ENCODE peak calls at places on chromosomes 2 and 18, in four cellular contexts. O is HepG2, Q is GM12878, I is K562. S is an unnamed sample.

GRCh38 chr2:193556766-193557470 is 1362.2 kb upstream of the TMEFF2 start:
- DNase-seq in O (no peak), Q (no peak), I (peak; percentile 4), S (no peak)

GRCh38 chr2:25856377-25856776 is 21.9 kb downstream of the ASXL2 start:
- DNase-seq in O (no peak), Q (no peak), I (peak; percentile 23), S (peak; percentile 70)

GRCh38 chr2:37934591-37935513 is 9.8 kb downstream of the RMDN2 start:
- DNase-seq in O (no peak), Q (peak; percentile 41), I (no peak), S (no peak)

GRCh38 chr18:3055201-3055600 is 42.3 kb upstream of the LPIN2 start:
- DNase-seq in O (no peak), Q (no peak), I (no peak), S (no peak)

GRCh38 chr18:8689431-8689830 is 15.9 kb upstream of the MTCL1 start:
- DNase-seq in O (no peak), Q (no peak), I (no peak), S (no peak)

GRCh38 chr2:136116111-136116812 is 1.7 kb downstream of the CXCR4 start:
- DNase-seq in O (no peak), Q (no peak), I (peak; percentile 31), S (peak; percentile 50)

GRCh38 chr2:129431881-129432280 is 547.6 kb upstream of the RAB6C start:
- DNase-seq in O (no peak), Q (no peak), I (no peak), S (no peak)

GRCh38 chr2:182426082-182426914 is 538 bp downstream of the PDE1A start:
- DNase-seq in O (no peak), Q (no peak), I (no peak), S (no peak)

GRCh38 chr18:13660510-13660909 is 65.8 kb downstream of the FAM210A start:
- DNase-seq in O (no peak), Q (no peak), I (no peak), S (no peak)

GRCh38 chr18:34322365-34323289 is 97.9 kb upstream of the NOL4 start:
- DNase-seq in O (peak; percentile 59), Q (peak; percentile 59), I (peak; percentile 18), S (no peak)

GRCh38 chr18:46550609-46551008 is 106.4 kb downstream of the LOXHD1 start:
- DNase-seq in O (no peak), Q (no peak), I (no peak), S (no peak)

GRCh38 chr2:13255485-13255884 is 538.7 kb downstream of the TRIB2 start:
- DNase-seq in O (no peak), Q (no peak), I (no peak), S (no peak)

GRCh38 chr2:127453392-127454171 is 35.4 kb downstream of the PROC start:
- DNase-seq in O (peak; percentile 85), Q (no peak), I (peak; percentile 66), S (peak; percentile 51)

GRCh38 chr2:41543726-41544125 is 504.1 kb upstream of the PKDCC start:
- DNase-seq in O (no peak), Q (no peak), I (no peak), S (no peak)

GRCh38 chr2:227862227-227862740 is 9.1 kb upstream of the DAW1 start:
- DNase-seq in O (peak; percentile 65), Q (no peak), I (peak; percentile 34), S (no peak)

GRCh38 chr2:121810959-121811853 is 55.8 kb downstream of the TSN start:
- DNase-seq in O (peak; percentile 69), Q (no peak), I (peak; percentile 64), S (peak; percentile 62)

GRCh38 chr18:986071-986470 is 81.4 kb downstream of the ADCYAP1 start:
- DNase-seq in O (no peak), Q (no peak), I (no peak), S (no peak)

GRCh38 chr2:174038472-174038871 is 73.3 kb upstream of the SP3 start:
- DNase-seq in O (no peak), Q (no peak), I (no peak), S (no peak)

GRCh38 chr2:120780402-120780801 is 44.7 kb downstream of the GLI2 start:
- DNase-seq in O (no peak), Q (no peak), I (no peak), S (no peak)

GRCh38 chr2:56369316-56369715 is 185.5 kb downstream of the CCDC85A start:
- DNase-seq in O (no peak), Q (no peak), I (no peak), S (no peak)

GRCh38 chr2:212811036-212811805 is 272.6 kb upstream of the ERBB4 start:
- DNase-seq in O (no peak), Q (no peak), I (no peak), S (no peak)

GRCh38 chr2:198596985-198597384 is 792.6 kb downstream of the PLCL1 start:
- DNase-seq in O (no peak), Q (no peak), I (no peak), S (no peak)

GRCh38 chr2:230575640-230576324 is 136.9 kb upstream of the CAB39 start:
- DNase-seq in O (no peak), Q (no peak), I (peak; percentile 63), S (no peak)

GRCh38 chr2:38075436-38076249 is at the start of gene CYP1B1:
- DNase-seq in O (no peak), Q (no peak), I (no peak), S (no peak)

GRCh38 chr2:233360771-233361176 is 6.5 kb downstream of the DGKD start:
- DNase-seq in O (peak; percentile 43), Q (no peak), I (peak; percentile 61), S (no peak)

GRCh38 chr18:42545825-42546224 is 569.7 kb downstream of the RIT2 start:
- DNase-seq in O (no peak), Q (no peak), I (no peak), S (no peak)

GRCh38 chr2:212646698-212647097 is 108.1 kb upstream of the ERBB4 start:
- DNase-seq in O (no peak), Q (no peak), I (no peak), S (no peak)

GRCh38 chr18:43043626-43044025 is 71.9 kb downstream of the RIT2 start:
- DNase-seq in O (no peak), Q (no peak), I (no peak), S (no peak)

GRCh38 chr18:39698436-39698835 is 2132.8 kb upstream of the CELF4 start:
- DNase-seq in O (no peak), Q (no peak), I (no peak), S (no peak)

GRCh38 chr18:46353460-46353859 is 249.3 kb downstream of the HAUS1 start:
- DNase-seq in O (no peak), Q (no peak), I (no peak), S (no peak)

GRCh38 chr18:65725421-65726050 is 25.3 kb upstream of the CDH7 start:
- DNase-seq in O (peak; percentile 16), Q (no peak), I (peak; percentile 6), S (peak; percentile 38)

GRCh38 chr18:59220784-59221765 is 1.1 kb downstream of the GRP start:
- DNase-seq in O (no peak), Q (no peak), I (no peak), S (peak; percentile 70)

GRCh38 chr2:128438091-128438490 is 119.4 kb upstream of the HS6ST1 start:
- DNase-seq in O (no peak), Q (no peak), I (no peak), S (peak; percentile 24)

GRCh38 chr2:238263204-238264071 is 23.6 kb upstream of the HES6 start:
- DNase-seq in O (peak; percentile 98), Q (peak; percentile 15), I (peak; percentile 83), S (peak; percentile 91)

GRCh38 chr2:95276244-95276887 is 2.1 kb downstream of the PROM2 start:
- DNase-seq in O (no peak), Q (no peak), I (no peak), S (no peak)

DNA sequence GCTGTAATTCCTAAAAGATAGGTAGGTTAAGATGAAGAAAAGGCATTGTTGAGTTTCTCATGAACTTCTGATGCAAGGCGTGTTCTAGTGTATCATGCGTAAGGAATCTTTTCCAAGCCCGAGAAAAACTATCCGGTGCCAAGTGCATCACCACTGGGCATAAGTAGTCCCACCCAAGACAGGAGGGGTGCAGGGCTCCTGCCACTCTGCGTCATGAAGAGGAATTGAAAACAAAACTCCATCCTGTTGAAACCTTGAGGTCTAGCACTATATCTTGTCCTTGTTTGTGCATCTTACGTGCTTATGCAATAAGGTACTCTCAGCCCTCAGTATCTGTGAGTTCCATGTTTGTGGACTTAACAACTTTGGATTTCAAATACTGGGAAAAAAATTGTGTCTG is 45.8 kb downstream of the RAB31 start:
- DNase-seq in O (no peak), Q (no peak), I (no peak), S (no peak)
- H3K4me1 ChIP-seq in O (no peaks in the 10 kb centered on the region), Q (no peaks in the 10 kb centered on the region), I (peaks cover 24% of the 10 kb centered on the region), S (no peaks in the 10 kb centered on the region)

GRCh38 chr2:219526320-219527075 is 12.2 kb downstream of the ASIC4 start:
- DNase-seq in O (no peak), Q (no peak), I (peak; percentile 63), S (no peak)
- TF ChIP-seq HDAC6 in O (no peak), Q (no peak), I (no peak), S (no peak)

GRCh38 chr2:236825989-236826510 is 256.4 kb downstream of the ACKR3 start:
- DNase-seq in O (no peak), Q (no peak), I (no peak), S (no peak)

GRCh38 chr2:236828820-236829219 is 256.9 kb upstream of the COPS8 start:
- DNase-seq in O (peak; percentile 23), Q (no peak), I (no peak), S (no peak)

GRCh38 chr2:236828002-236828401 is 257.7 kb upstream of the COPS8 start:
- DNase-seq in O (no peak), Q (no peak), I (no peak), S (no peak)

GRCh38 chr2:236824836-236825235 is 255.2 kb downstream of the ACKR3 start:
- DNase-seq in O (no peak), Q (no peak), I (no peak), S (no peak)

GRCh38 chr2:236826727-236827126 is 257.1 kb downstream of the ACKR3 start:
- DNase-seq in O (no peak), Q (no peak), I (no peak), S (no peak)
- TF ChIP-seq SRF in O (no peak), Q (no peak), I (no peak), S (no peak)

DNA sequence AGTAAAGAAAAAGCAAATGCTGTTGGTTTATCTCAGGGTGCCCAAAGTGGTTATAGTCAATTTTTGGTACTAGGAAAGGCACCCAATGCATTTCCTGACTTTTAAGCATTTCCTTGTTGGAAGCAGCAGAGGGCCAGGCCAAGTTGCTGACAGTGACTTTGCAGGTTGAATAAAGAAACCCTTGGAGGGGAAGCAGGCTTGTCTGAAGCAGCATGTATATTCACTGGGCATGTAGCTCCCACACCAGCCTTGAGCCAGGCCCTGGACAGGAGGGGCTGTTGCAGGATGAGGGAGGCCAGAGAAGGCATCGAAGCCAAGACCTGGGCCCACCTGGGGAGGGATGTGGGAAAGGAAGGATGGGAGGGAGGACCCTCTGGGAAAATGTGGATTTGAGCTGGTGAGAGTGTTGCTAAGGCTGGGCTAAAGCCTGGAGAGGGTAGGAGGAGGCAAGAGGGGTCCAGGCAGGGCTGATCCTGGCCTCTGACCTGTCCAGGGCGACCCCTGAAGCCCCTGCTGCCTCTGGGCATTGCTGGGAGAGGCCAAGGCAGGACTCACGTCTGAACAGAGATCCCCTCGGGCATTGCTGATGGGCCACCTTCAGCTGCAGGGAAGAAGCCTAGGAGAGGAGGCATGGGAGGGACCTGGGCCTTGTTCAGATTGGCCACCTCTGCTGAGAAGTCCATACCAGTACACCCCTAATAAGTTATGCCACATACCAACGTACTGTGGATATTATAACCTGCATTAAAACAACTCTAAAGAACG is 79.6 kb downstream of the STPG4 start:
- DNase-seq in O (no peak), Q (no peak), I (no peak), S (no peak)
- H3K4me1 ChIP-seq in O (peaks cover 87% of the 10 kb centered on the region), Q (peaks cover 20% of the 10 kb centered on the region), I (peaks cover 11% of the 10 kb centered on the region), S (peaks cover 37% of the 10 kb centered on the region)